ENCODE peak calls at places on chromosomes 2 and 18, in five cellular contexts. W is breast epithelium, N is Right ventricle myocardium superior, Z is kidney tubule cell, Y is SK-MEL-5. E is an unnamed sample.

GRCh38 chr2:82748653-82749052 is 1710.4 kb downstream of the SUCLG1 start:
- DNase-seq in W (no peak), Z (no peak), Y (no peak), N (no peak), E (no peak)

GRCh38 chr2:39494784-39495251 is 57.7 kb upstream of the MAP4K3 start:
- DNase-seq in W (no peak), Y (no peak), N (no peak), Z (peak; percentile 100), E (no peak)

GRCh38 chr18:13889661-13890060 is 25.7 kb downstream of the MC2R start:
- DNase-seq in N (no peak), Z (peak; percentile 33), Y (no peak), W (no peak), E (no peak)

GRCh38 chr2:71070294-71071025 is 2.0 kb downstream of the NAGK start:
- DNase-seq in W (no peak), N (no peak), Y (peak; percentile 81), Z (peak; percentile 41), E (peak; percentile 59)

GRCh38 chr2:204972606-204973336 is 427.5 kb downstream of the PARD3B start:
- DNase-seq in Y (no peak), N (no peak), Z (no peak), W (no peak), E (no peak)

GRCh38 chr2:131038258-131039100 is 54.8 kb downstream of the FAM168B start:
- DNase-seq in N (no peak), Y (no peak), Z (no peak), W (no peak), E (no peak)

GRCh38 chr2:28030600-28030999 is 140.1 kb downstream of the BABAM2 start:
- DNase-seq in N (no peak), Z (no peak), Y (no peak), W (no peak), E (no peak)

GRCh38 chr18:51279367-51279984 is 82.0 kb upstream of the MEX3C start:
- DNase-seq in N (no peak), Y (no peak), Z (peak; percentile 35), W (no peak), E (no peak)

GRCh38 chr2:36713300-36713699 is 16.8 kb downstream of the VIT start:
- DNase-seq in Z (no peak), N (no peak), W (no peak), Y (no peak), E (peak; percentile 19)

GRCh38 chr18:50115095-50115494 is 79.9 kb downstream of the MYO5B start:
- DNase-seq in W (no peak), N (no peak), Z (no peak), Y (no peak), E (no peak)

GRCh38 chr18:7415081-7415894 is 151.8 kb upstream of the PTPRM start:
- DNase-seq in N (no peak), Z (no peak), Y (peak; percentile 6), W (no peak), E (no peak)

GRCh38 chr2:15547100-15547499 is 14.0 kb downstream of the NBAS start:
- DNase-seq in N (no peak), W (no peak), Y (no peak), Z (no peak), E (no peak)

E was measured in iPS-NIHi11.